ENCODE peak calls at places on chromosomes 16 and 17, in six cellular contexts. J is T follicular helper cell; Q is activated T-cell treated with anti-CD3 and anti-CD28 coated beads, Interleukin-2, amount 50 U/mL, for 72 hours; I is hypothalamus; W is GM13977; A is PC-3. S is an unnamed sample.

GRCh38 chr17:64460955-64461354 is 12.0 kb downstream of the MILR1 start:
- DNase-seq in J (no peak), Q (no peak), I (no peak), W (no peak), A (no peak), S (no peak)

GRCh38 chr17:8785547-8786412 is 13.4 kb downstream of the MFSD6L start:
- DNase-seq in J (peak), Q (peak), I (peak), W (peak), A (peak), S (peak)

GRCh38 chr16:49340466-49340865 is 33.1 kb upstream of the C16orf78 start:
- DNase-seq in J (no peak), Q (no peak), I (no peak), W (no peak), A (no peak), S (no peak)

GRCh38 chr16:89842471-89843408 is 14.5 kb downstream of the SPIRE2 start:
- DNase-seq in J (no peak), Q (no peak), I (no peak), W (no peak), A (peak), S (no peak)

GRCh38 chr16:66346221-66346620 is 20.3 kb upstream of the CDH5 start:
- DNase-seq in J (no peak), Q (no peak), I (no peak), W (no peak), A (no peak), S (no peak)

GRCh38 chr17:3724373-3725077 is 822 bp downstream of the HASPIN start:
- DNase-seq in J (no peak), Q (no peak), I (no peak), W (no peak), A (no peak), S (no peak)

GRCh38 chr17:4335185-4335584 is 31.3 kb downstream of the UBE2G1 start:
- DNase-seq in J (no peak), Q (no peak), I (no peak), W (no peak), A (no peak), S (no peak)

GRCh38 chr17:27591986-27592385 is 39.0 kb upstream of the LGALS9 start:
- DNase-seq in J (no peak), Q (no peak), I (no peak), W (no peak), A (no peak), S (no peak)

GRCh38 chr16:12529582-12529981 is 274.1 kb downstream of the CPPED1 start:
- DNase-seq in J (no peak), Q (no peak), I (no peak), W (no peak), A (no peak), S (no peak)

GRCh38 chr17:49656247-49656646 is 21.6 kb downstream of the SPOP start:
- DNase-seq in J (no peak), Q (no peak), I (no peak), W (no peak), A (no peak), S (no peak)

GRCh38 chr16:89326721-89327120 is 109.2 kb downstream of the ZNF778 start:
- DNase-seq in J (no peak), Q (no peak), I (no peak), W (no peak), A (no peak), S (no peak)

GRCh38 chr17:35046740-35047283 is 16.7 kb downstream of the RFFL start:
- DNase-seq in J (peak), Q (peak), I (no peak), W (peak), A (no peak), S (peak)

GRCh38 chr16:82082543-82083244 is 47.6 kb downstream of the HSD17B2 start:
- DNase-seq in J (no peak), Q (peak), I (no peak), W (peak), A (peak), S (no peak)

GRCh38 chr17:13544292-13544691 is 57.4 kb downstream of the HS3ST3A1 start:
- DNase-seq in J (no peak), Q (no peak), I (no peak), W (no peak), A (peak), S (no peak)

GRCh38 chr17:39077252-39077651 is 74.2 kb downstream of the PLXDC1 start:
- DNase-seq in J (no peak), Q (no peak), I (no peak), W (no peak), A (no peak), S (no peak)

GRCh38 chr17:38585056-38585804 is 20.5 kb downstream of the SRCIN1 start:
- DNase-seq in J (no peak), Q (no peak), I (no peak), W (no peak), A (peak), S (no peak)

GRCh38 chr17:44871546-44871945 is 23.9 kb downstream of the HIGD1B start:
- DNase-seq in J (no peak), Q (no peak), I (no peak), W (no peak), A (no peak), S (no peak)

GRCh38 chr16:1712791-1713261 is 6.8 kb downstream of the MAPK8IP3 start:
- DNase-seq in J (no peak), Q (no peak), I (no peak), W (no peak), A (no peak), S (no peak)

GRCh38 chr17:17938388-17939107 is 33.7 kb downstream of the TOM1L2 start:
- DNase-seq in J (no peak), Q (no peak), I (no peak), W (no peak), A (no peak), S (no peak)

GRCh38 chr16:83158320-83158957 is 531.7 kb downstream of the CDH13 start:
- DNase-seq in J (no peak), Q (no peak), I (no peak), W (no peak), A (no peak), S (no peak)

GRCh38 chr17:14458724-14459123 is 157.8 kb downstream of the HS3ST3B1 start:
- DNase-seq in J (no peak), Q (no peak), I (no peak), W (no peak), A (no peak), S (no peak)

GRCh38 chr17:62629556-62630364 is 2.3 kb downstream of the MRC2 start:
- DNase-seq in J (no peak), Q (no peak), I (no peak), W (no peak), A (no peak), S (no peak)

GRCh38 chr17:79812969-79813825 is 16.3 kb upstream of the CBX8 start:
- DNase-seq in J (no peak), Q (no peak), I (no peak), W (peak), A (no peak), S (no peak)

GRCh38 chr16:2033057-2033911 is 6.6 kb downstream of the NHERF2 start:
- DNase-seq in J (no peak), Q (no peak), I (peak), W (no peak), A (peak), S (no peak)

GRCh38 chr17:80586464-80587228 is 42.0 kb downstream of the RPTOR start:
- DNase-seq in J (no peak), Q (no peak), I (no peak), W (no peak), A (no peak), S (no peak)

GRCh38 chr17:48626470-48627241 is 498 bp upstream of the HOXB9 start:
- DNase-seq in J (no peak), Q (peak), I (no peak), W (no peak), A (peak), S (no peak)

GRCh38 chr16:77660311-77660710 is 62.0 kb upstream of the NUDT7 start:
- DNase-seq in J (no peak), Q (no peak), I (no peak), W (no peak), A (peak), S (no peak)

GRCh38 chr16:80599466-80599865 is 58.7 kb downstream of the DYNLRB2 start:
- DNase-seq in J (no peak), Q (no peak), I (no peak), W (no peak), A (peak), S (no peak)

GRCh38 chr17:71975998-71976649 is 144.7 kb upstream of the SOX9 start:
- DNase-seq in J (no peak), Q (no peak), I (peak), W (no peak), A (peak), S (no peak)

GRCh38 chr16:26456074-26456473 is 610.7 kb upstream of the C16orf82 start:
- DNase-seq in J (no peak), Q (no peak), I (no peak), W (no peak), A (no peak), S (no peak)

GRCh38 chr17:40694584-40694983 is 9.0 kb downstream of the KRT24 start:
- DNase-seq in J (no peak), Q (no peak), I (no peak), W (no peak), A (peak), S (no peak)

GRCh38 chr17:6021011-6021400 is 49.2 kb upstream of the WSCD1 start:
- DNase-seq in J (no peak), Q (no peak), I (no peak), W (no peak), A (no peak), S (no peak)

GRCh38 chr17:39791296-39791992 is 53.7 kb downstream of the GRB7 start:
- DNase-seq in J (peak), Q (peak), I (no peak), W (no peak), A (no peak), S (no peak)

GRCh38 chr17:75271955-75272847 is 1.2 kb upstream of the MIF4GD start:
- DNase-seq in J (no peak), Q (no peak), I (peak), W (no peak), A (peak), S (no peak)